ENCODE peak calls at places on chromosomes 16 and 17, in five cellular contexts. W, P, L, R and Q are unnamed samples.

GRCh38 chr17:76164331-76164730 is 23.3 kb upstream of the FOXJ1 start:
- DNase-seq in L (no peak), P (no peak), R (no peak), W (no peak), Q (no peak)

GRCh38 chr16:73214825-73215481 is 167.0 kb upstream of the ZFHX3 start:
- DNase-seq in L (no peak), W (no peak), R (no peak), P (no peak), Q (peak; percentile 98)

GRCh38 chr16:29992371-29992967 is 2.9 kb downstream of the HIRIP3 start:
- DNase-seq in L (no peak), R (no peak), W (no peak), P (no peak), Q (no peak)

GRCh38 chr17:83122834-83123233 is 43.4 kb downstream of the METRNL start:
- DNase-seq in W (peak; percentile 47), R (peak; percentile 20), P (peak; percentile 33), L (peak; percentile 90), Q (no peak)

GRCh38 chr16:88527186-88527936 is 42.8 kb upstream of the ZC3H18 start:
- DNase-seq in P (peak; percentile 71), L (no peak), W (peak; percentile 77), R (peak; percentile 70), Q (no peak)

GRCh38 chr17:3974138-3974687 is 10.0 kb upstream of the ATP2A3 start:
- DNase-seq in R (no peak), P (peak; percentile 50), L (no peak), W (peak; percentile 51), Q (no peak)

GRCh38 chr17:76527430-76528111 is 9.9 kb downstream of the CYGB start:
- DNase-seq in L (no peak), P (peak; percentile 68), W (peak; percentile 85), R (no peak), Q (no peak)

GRCh38 chr17:65220732-65221131 is 83.6 kb downstream of the RGS9 start:
- DNase-seq in P (no peak), W (no peak), L (no peak), R (no peak), Q (no peak)

GRCh38 chr17:8619294-8619693 is 11.2 kb downstream of the MYH10 start:
- DNase-seq in W (no peak), R (no peak), L (no peak), P (no peak), Q (no peak)

GRCh38 chr17:48647103-48647963 is 21.2 kb upstream of the HOXB9 start:
- DNase-seq in P (no peak), R (no peak), L (no peak), W (no peak), Q (no peak)

GRCh38 chr16:58098207-58099096 is 30.7 kb downstream of the CFAP20 start:
- DNase-seq in L (no peak), W (no peak), P (no peak), R (no peak), Q (no peak)

GRCh38 chr17:45221997-45222272 is 250 bp downstream of the FMNL1 start:
- DNase-seq in W (no peak), P (no peak), R (no peak), L (no peak), Q (no peak)

GRCh38 chr16:3022697-3023414 is 886 bp downstream of the HCFC1R1 start:
- DNase-seq in L (no peak), P (no peak), R (no peak), W (peak; percentile 84), Q (no peak)

GRCh38 chr17:72145562-72145961 is 24.7 kb downstream of the SOX9 start:
- DNase-seq in L (no peak), W (no peak), P (no peak), R (no peak), Q (no peak)

GRCh38 chr17:69423450-69423849 is 9.0 kb downstream of the MAP2K6 start:
- DNase-seq in R (no peak), L (no peak), P (no peak), W (no peak), Q (no peak)

GRCh38 chr17:66230918-66231543 is 1.8 kb upstream of the APOH start:
- DNase-seq in W (no peak), R (no peak), L (no peak), P (no peak), Q (no peak)

GRCh38 chr16:85065099-85065498 is 37.5 kb downstream of the KIAA0513 start:
- DNase-seq in W (no peak), L (no peak), P (no peak), R (no peak), Q (no peak)

GRCh38 chr17:2704031-2704889 is 7.3 kb downstream of the CLUH start:
- DNase-seq in P (peak; percentile 45), R (peak; percentile 50), L (no peak), W (peak; percentile 55), Q (no peak)

GRCh38 chr17:44121206-44121605 is 2.2 kb downstream of the HDAC5 start:
- DNase-seq in R (no peak), P (no peak), W (no peak), L (no peak), Q (no peak)

GRCh38 chr17:30476726-30477082 is 504 bp upstream of the GOSR1 start:
- DNase-seq in W (no peak), L (no peak), R (no peak), P (no peak), Q (no peak)

GRCh38 chr17:48052956-48053757 is 5.0 kb downstream of the NFE2L1 start:
- DNase-seq in R (no peak), W (peak; percentile 96), L (peak; percentile 93), P (peak; percentile 59), Q (no peak)

GRCh38 chr17:78875738-78876597 is 27.0 kb downstream of the CEP295NL start:
- DNase-seq in L (no peak), W (no peak), R (no peak), P (no peak), Q (no peak)

GRCh38 chr17:79612468-79613194 is 1.8 kb upstream of the RBFOX3 start:
- DNase-seq in W (no peak), R (no peak), P (no peak), L (no peak), Q (no peak)

GRCh38 chr16:89723279-89724250 is 2.2 kb downstream of the ZNF276 start:
- DNase-seq in P (no peak), W (peak; percentile 73), L (no peak), R (no peak), Q (no peak)

GRCh38 chr16:64470916-64471315 is 650.9 kb downstream of the CDH11 start:
- DNase-seq in P (no peak), W (no peak), R (no peak), L (no peak), Q (no peak)

GRCh38 chr16:10521681-10522274 is 58.6 kb downstream of the EMP2 start:
- DNase-seq in W (peak; percentile 63), R (no peak), L (no peak), P (no peak), Q (no peak)

GRCh38 chr16:80541306-80541694 is 507 bp downstream of the DYNLRB2 start:
- DNase-seq in L (no peak), W (no peak), R (no peak), P (no peak), Q (no peak)
- H3K4me3 ChIP-seq in L (peak overlapping the region; percentile 47), W (peak overlapping the region; percentile 83), R (peak overlapping the region; percentile 59), P (peak overlapping the region; percentile 59), Q (peak overlapping the region; percentile 83)

GRCh38 chr17:67475161-67475887 is 98.2 kb downstream of the PITPNC1 start:
- DNase-seq in P (peak; percentile 87), R (peak; percentile 80), W (peak; percentile 84), L (peak; percentile 94), Q (no peak)
- TF ChIP-seq CTCF in P (peak; percentile 92), R (peak; percentile 83), W (peak; percentile 87), L (peak; percentile 75), Q (peak; percentile 95)

GRCh38 chr17:49887744-49888360 is 40.0 kb upstream of the TAC4 start:
- DNase-seq in P (no peak), R (peak; percentile 62), L (no peak), W (no peak), Q (no peak)

GRCh38 chr17:49891694-49892389 is 44.0 kb upstream of the TAC4 start:
- DNase-seq in R (no peak), W (no peak), P (no peak), L (no peak), Q (no peak)

GRCh38 chr17:49889500-49889899 is 41.6 kb upstream of the TAC4 start:
- DNase-seq in R (no peak), L (peak; percentile 89), W (no peak), P (no peak), Q (no peak)

GRCh38 chr17:49890852-49891251 is 43.0 kb upstream of the TAC4 start:
- DNase-seq in L (no peak), R (no peak), W (no peak), P (no peak), Q (no peak)

DNA sequence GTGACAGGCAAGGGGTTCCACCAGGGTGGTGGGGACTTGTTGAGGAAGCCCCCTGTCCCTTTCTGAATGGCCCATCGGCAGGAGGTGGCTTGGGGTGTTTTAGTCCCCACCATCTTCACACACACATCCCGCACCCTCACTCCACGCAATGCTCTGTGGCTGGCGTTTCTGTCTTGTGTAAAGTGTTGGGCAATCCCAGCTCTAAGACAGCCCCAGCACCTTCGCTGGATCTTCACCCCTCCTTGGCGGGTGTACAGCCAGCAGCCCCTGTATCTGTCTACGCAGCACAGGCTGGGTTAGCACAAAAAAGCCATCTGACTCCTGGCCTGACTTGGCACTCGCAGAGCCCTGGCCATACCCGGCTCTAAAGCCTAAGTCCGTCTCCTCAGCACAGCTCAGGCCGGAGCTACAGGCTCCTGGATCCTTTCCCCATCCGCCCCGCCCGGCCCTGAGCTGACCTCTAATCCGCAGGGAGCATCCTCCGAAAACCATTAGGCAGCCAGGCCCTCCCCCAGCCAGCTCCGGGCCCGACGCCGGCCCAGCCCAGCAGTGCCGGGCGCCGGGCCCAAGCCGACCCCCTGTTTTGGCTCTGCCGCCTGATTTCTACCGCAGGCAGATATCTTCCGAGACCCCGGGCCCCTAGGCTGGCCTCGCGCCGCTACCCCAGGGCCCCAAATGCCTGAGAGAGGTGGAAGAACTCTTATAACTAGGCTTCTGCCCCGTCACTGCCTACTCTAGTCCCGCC is 42.4 kb upstream of the TAC4 start:
- DNase-seq in P (no peak), L (no peak), W (peak; percentile 75), R (no peak), Q (no peak)
- H3K4me3 ChIP-seq in P (no peak overlapping the region), L (no peak overlapping the region), W (no peak overlapping the region), R (no peak overlapping the region), Q (no peak overlapping the region)

GRCh38 chr16:12906271-12906670 is 4.9 kb downstream of the SHISA9 start:
- DNase-seq in P (no peak), W (no peak), R (no peak), L (no peak), Q (no peak)

GRCh38 chr16:12904041-12904671 is 2.8 kb downstream of the SHISA9 start:
- DNase-seq in W (no peak), R (no peak), P (no peak), L (no peak), Q (no peak)

GRCh38 chr16:12906765-12907516 is 5.5 kb downstream of the SHISA9 start:
- DNase-seq in P (no peak), R (no peak), L (no peak), W (no peak), Q (no peak)

GRCh38 chr16:12903325-12904040 is 2.1 kb downstream of the SHISA9 start:
- DNase-seq in L (no peak), R (no peak), W (no peak), P (no peak), Q (no peak)

DNA sequence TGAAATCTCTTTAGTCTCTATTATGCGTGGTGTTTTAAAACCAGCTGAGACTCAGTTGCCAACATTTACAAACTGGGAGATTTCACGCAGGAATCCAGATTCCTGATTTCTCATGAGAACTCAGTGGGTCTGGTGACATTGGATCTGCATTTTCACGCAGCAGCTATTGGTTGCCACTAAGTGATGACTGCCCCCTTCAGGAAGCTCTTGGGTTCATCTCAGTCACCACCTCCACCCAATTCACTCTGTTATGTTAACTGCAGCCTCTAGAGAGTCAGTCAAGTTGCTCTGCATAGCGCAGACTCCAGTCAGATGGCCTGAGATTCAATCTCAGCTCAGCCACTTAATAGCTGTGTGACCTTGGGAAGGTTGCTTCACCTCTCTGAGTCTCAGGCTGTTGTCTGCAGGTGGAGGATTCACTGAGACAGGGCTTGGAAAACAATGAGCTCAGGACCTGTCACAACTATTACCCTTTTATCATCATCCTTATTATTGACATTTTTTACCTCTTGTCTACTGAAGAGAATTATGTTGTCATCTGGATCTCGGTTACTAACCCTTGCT is 6.4 kb downstream of the SHISA9 start:
- DNase-seq in P (no peak), R (no peak), W (no peak), L (no peak), Q (no peak)
- TF ChIP-seq CTCF in P (no peak), R (no peak), W (no peak), L (no peak), Q (no peak)